ENCODE peak calls at places on chromosomes 3 and 15, in seven cellular contexts. One of them, this sample, is unnamed.

GRCh38 chr3:43765417-43766030 is 74.8 kb downstream of the ABHD5 start:
- DNase-seq in posterior vena cava: no peak
- DNase-seq in AG08396: no peak
- DNase-seq in activated T-cell treated with anti-CD3 and anti-CD28 coated beads, Interleukin-2, amount 50 U/mL, for 4 hours: no peak
- DNase-seq in astrocyte: peak
- DNase-seq in putamen: no peak
- DNase-seq in amygdala: no peak
- DNase-seq in this sample: peak

GRCh38 chr15:82183121-82184031 is 79.2 kb downstream of the EFL1 start:
- DNase-seq in posterior vena cava: no peak
- DNase-seq in AG08396: peak
- DNase-seq in activated T-cell treated with anti-CD3 and anti-CD28 coated beads, Interleukin-2, amount 50 U/mL, for 4 hours: no peak
- DNase-seq in astrocyte: peak
- DNase-seq in putamen: peak
- DNase-seq in amygdala: no peak
- DNase-seq in this sample: no peak

GRCh38 chr15:85316244-85316934 is 64.0 kb upstream of the AKAP13 start:
- DNase-seq in posterior vena cava: no peak
- DNase-seq in AG08396: no peak
- DNase-seq in activated T-cell treated with anti-CD3 and anti-CD28 coated beads, Interleukin-2, amount 50 U/mL, for 4 hours: peak
- DNase-seq in astrocyte: peak
- DNase-seq in putamen: no peak
- DNase-seq in amygdala: no peak
- DNase-seq in this sample: no peak

GRCh38 chr3:65479967-65480366 is 558.8 kb downstream of the MAGI1 start:
- DNase-seq in posterior vena cava: no peak
- DNase-seq in AG08396: no peak
- DNase-seq in activated T-cell treated with anti-CD3 and anti-CD28 coated beads, Interleukin-2, amount 50 U/mL, for 4 hours: no peak
- DNase-seq in astrocyte: no peak
- DNase-seq in putamen: no peak
- DNase-seq in amygdala: no peak
- DNase-seq in this sample: no peak

GRCh38 chr3:47949979-47950378 is 66.2 kb downstream of the MAP4 start:
- DNase-seq in posterior vena cava: no peak
- DNase-seq in AG08396: no peak
- DNase-seq in activated T-cell treated with anti-CD3 and anti-CD28 coated beads, Interleukin-2, amount 50 U/mL, for 4 hours: no peak
- DNase-seq in astrocyte: no peak
- DNase-seq in putamen: no peak
- DNase-seq in amygdala: no peak
- DNase-seq in this sample: no peak

GRCh38 chr3:58539636-58540035 is 2.6 kb upstream of the ACOX2 start:
- DNase-seq in posterior vena cava: no peak
- DNase-seq in AG08396: no peak
- DNase-seq in activated T-cell treated with anti-CD3 and anti-CD28 coated beads, Interleukin-2, amount 50 U/mL, for 4 hours: no peak
- DNase-seq in astrocyte: no peak
- DNase-seq in putamen: no peak
- DNase-seq in amygdala: no peak
- DNase-seq in this sample: peak

GRCh38 chr3:85433334-85433733 is 474.5 kb downstream of the CADM2 start:
- DNase-seq in posterior vena cava: no peak
- DNase-seq in AG08396: no peak
- DNase-seq in activated T-cell treated with anti-CD3 and anti-CD28 coated beads, Interleukin-2, amount 50 U/mL, for 4 hours: no peak
- DNase-seq in astrocyte: peak
- DNase-seq in putamen: no peak
- DNase-seq in amygdala: no peak
- DNase-seq in this sample: no peak

GRCh38 chr3:15164356-15164755 is 41.7 kb upstream of the CAPN7 start:
- DNase-seq in posterior vena cava: no peak
- DNase-seq in AG08396: no peak
- DNase-seq in activated T-cell treated with anti-CD3 and anti-CD28 coated beads, Interleukin-2, amount 50 U/mL, for 4 hours: no peak
- DNase-seq in astrocyte: no peak
- DNase-seq in putamen: no peak
- DNase-seq in amygdala: no peak
- DNase-seq in this sample: no peak

GRCh38 chr3:96843505-96844203 is 29.3 kb downstream of the EPHA6 start:
- DNase-seq in posterior vena cava: no peak
- DNase-seq in AG08396: no peak
- DNase-seq in activated T-cell treated with anti-CD3 and anti-CD28 coated beads, Interleukin-2, amount 50 U/mL, for 4 hours: no peak
- DNase-seq in astrocyte: no peak
- DNase-seq in putamen: no peak
- DNase-seq in amygdala: no peak
- DNase-seq in this sample: no peak

GRCh38 chr3:163890661-163891060 is 1187.6 kb downstream of the SI start:
- DNase-seq in posterior vena cava: no peak
- DNase-seq in AG08396: no peak
- DNase-seq in activated T-cell treated with anti-CD3 and anti-CD28 coated beads, Interleukin-2, amount 50 U/mL, for 4 hours: no peak
- DNase-seq in astrocyte: no peak
- DNase-seq in putamen: no peak
- DNase-seq in amygdala: no peak
- DNase-seq in this sample: no peak

GRCh38 chr3:159001711-159002110 is 199.9 kb downstream of the MFSD1 start:
- DNase-seq in posterior vena cava: no peak
- DNase-seq in AG08396: no peak
- DNase-seq in activated T-cell treated with anti-CD3 and anti-CD28 coated beads, Interleukin-2, amount 50 U/mL, for 4 hours: no peak
- DNase-seq in astrocyte: no peak
- DNase-seq in putamen: peak
- DNase-seq in amygdala: no peak
- DNase-seq in this sample: no peak

GRCh38 chr15:64046347-64047153 is at the start of gene DAPK2:
- DNase-seq in posterior vena cava: peak
- DNase-seq in AG08396: peak
- DNase-seq in activated T-cell treated with anti-CD3 and anti-CD28 coated beads, Interleukin-2, amount 50 U/mL, for 4 hours: peak
- DNase-seq in astrocyte: peak
- DNase-seq in putamen: peak
- DNase-seq in amygdala: peak
- DNase-seq in this sample: no peak

GRCh38 chr3:141114816-141115458 is 63.8 kb downstream of the SPSB4 start:
- DNase-seq in posterior vena cava: no peak
- DNase-seq in AG08396: no peak
- DNase-seq in activated T-cell treated with anti-CD3 and anti-CD28 coated beads, Interleukin-2, amount 50 U/mL, for 4 hours: no peak
- DNase-seq in astrocyte: no peak
- DNase-seq in putamen: no peak
- DNase-seq in amygdala: no peak
- DNase-seq in this sample: peak

GRCh38 chr3:168989396-168989795 is 674.1 kb downstream of the MECOM start:
- DNase-seq in posterior vena cava: no peak
- DNase-seq in AG08396: peak
- DNase-seq in activated T-cell treated with anti-CD3 and anti-CD28 coated beads, Interleukin-2, amount 50 U/mL, for 4 hours: no peak
- DNase-seq in astrocyte: peak
- DNase-seq in putamen: no peak
- DNase-seq in amygdala: no peak
- DNase-seq in this sample: no peak

GRCh38 chr3:139537325-139537724 is 2.2 kb downstream of the RBP1 start:
- DNase-seq in posterior vena cava: no peak
- DNase-seq in AG08396: no peak
- DNase-seq in activated T-cell treated with anti-CD3 and anti-CD28 coated beads, Interleukin-2, amount 50 U/mL, for 4 hours: no peak
- DNase-seq in astrocyte: peak
- DNase-seq in putamen: no peak
- DNase-seq in amygdala: no peak
- DNase-seq in this sample: no peak

GRCh38 chr3:188534633-188535032 is 380.7 kb downstream of the LPP start:
- DNase-seq in posterior vena cava: no peak
- DNase-seq in AG08396: no peak
- DNase-seq in activated T-cell treated with anti-CD3 and anti-CD28 coated beads, Interleukin-2, amount 50 U/mL, for 4 hours: no peak
- DNase-seq in astrocyte: peak
- DNase-seq in putamen: no peak
- DNase-seq in amygdala: no peak
- DNase-seq in this sample: no peak

GRCh38 chr3:152466784-152467183 is 198.1 kb downstream of the MBNL1 start:
- DNase-seq in posterior vena cava: no peak
- DNase-seq in AG08396: peak
- DNase-seq in activated T-cell treated with anti-CD3 and anti-CD28 coated beads, Interleukin-2, amount 50 U/mL, for 4 hours: no peak
- DNase-seq in astrocyte: peak
- DNase-seq in putamen: no peak
- DNase-seq in amygdala: no peak
- DNase-seq in this sample: no peak

GRCh38 chr15:65595960-65596359 is 15.0 kb downstream of the INTS14 start:
- DNase-seq in posterior vena cava: no peak
- DNase-seq in AG08396: no peak
- DNase-seq in activated T-cell treated with anti-CD3 and anti-CD28 coated beads, Interleukin-2, amount 50 U/mL, for 4 hours: no peak
- DNase-seq in astrocyte: no peak
- DNase-seq in putamen: peak
- DNase-seq in amygdala: peak
- DNase-seq in this sample: no peak

GRCh38 chr15:29044506-29044905 is 158.7 kb downstream of the APBA2 start:
- DNase-seq in posterior vena cava: no peak
- DNase-seq in AG08396: no peak
- DNase-seq in activated T-cell treated with anti-CD3 and anti-CD28 coated beads, Interleukin-2, amount 50 U/mL, for 4 hours: no peak
- DNase-seq in astrocyte: peak
- DNase-seq in putamen: no peak
- DNase-seq in amygdala: peak
- DNase-seq in this sample: peak

GRCh38 chr3:193190387-193190786 is 50.6 kb upstream of the PLAAT1 start:
- DNase-seq in posterior vena cava: no peak
- DNase-seq in AG08396: no peak
- DNase-seq in activated T-cell treated with anti-CD3 and anti-CD28 coated beads, Interleukin-2, amount 50 U/mL, for 4 hours: no peak
- DNase-seq in astrocyte: peak
- DNase-seq in putamen: no peak
- DNase-seq in amygdala: no peak
- DNase-seq in this sample: no peak

GRCh38 chr15:62112616-62113593 is 46.1 kb downstream of the C2CD4A start:
- DNase-seq in posterior vena cava: no peak
- DNase-seq in AG08396: peak
- DNase-seq in activated T-cell treated with anti-CD3 and anti-CD28 coated beads, Interleukin-2, amount 50 U/mL, for 4 hours: no peak
- DNase-seq in astrocyte: peak
- DNase-seq in putamen: no peak
- DNase-seq in amygdala: no peak
- DNase-seq in this sample: no peak

GRCh38 chr3:106275592-106275991 is 406.8 kb upstream of the CBLB start:
- DNase-seq in posterior vena cava: no peak
- DNase-seq in AG08396: no peak
- DNase-seq in activated T-cell treated with anti-CD3 and anti-CD28 coated beads, Interleukin-2, amount 50 U/mL, for 4 hours: no peak
- DNase-seq in astrocyte: no peak
- DNase-seq in putamen: no peak
- DNase-seq in amygdala: no peak
- DNase-seq in this sample: no peak